ENCODE peak calls at places on chromosomes 11 and 22, in nine cellular contexts. I, Y, R, L, T, K, H, O and A are unnamed samples.

GRCh38 chr11:130783322-130783721 is 133.0 kb downstream of the SNX19 start:
- DNase-seq in H (no peak), T (no peak), R (no peak), K (no peak), I (no peak), O (no peak), Y (no peak), L (no peak), A (no peak)

GRCh38 chr11:61482513-61482912 is 26.0 kb upstream of the LRRC10B start:
- DNase-seq in L (peak), K (no peak), O (peak), H (peak), R (no peak), T (no peak), Y (no peak), I (no peak), A (no peak)

GRCh38 chr11:88169481-88169880 is 5.8 kb downstream of the RAB38 start:
- DNase-seq in H (no peak), O (no peak), I (no peak), Y (no peak), T (no peak), K (no peak), L (no peak), R (no peak), A (no peak)

GRCh38 chr11:67299471-67300191 is 3.7 kb upstream of the SSH3 start:
- DNase-seq in Y (no peak), O (no peak), R (no peak), H (no peak), T (peak), L (no peak), I (no peak), K (no peak), A (peak)

GRCh38 chr22:32991353-32992115 is 66.6 kb downstream of the SYN3 start:
- DNase-seq in R (no peak), I (no peak), O (no peak), L (no peak), T (peak), H (no peak), Y (no peak), K (no peak), A (no peak)

GRCh38 chr11:64152841-64153691 is 12.8 kb downstream of the MACROD1 start:
- DNase-seq in T (peak), H (peak), I (peak), K (no peak), R (no peak), Y (peak), L (no peak), O (peak), A (peak)

GRCh38 chr11:96109265-96110030 is 185.5 kb upstream of the MTMR2 start:
- DNase-seq in I (no peak), T (no peak), Y (no peak), L (no peak), R (no peak), K (no peak), H (no peak), O (no peak), A (no peak)

GRCh38 chr22:48707749-48708557 is 1119.7 kb downstream of the BRD1 start:
- DNase-seq in K (no peak), L (no peak), R (no peak), T (no peak), Y (no peak), I (no peak), O (no peak), H (no peak), A (peak)

GRCh38 chr11:78740175-78741161 is 165.8 kb upstream of the NARS2 start:
- DNase-seq in O (no peak), Y (no peak), H (no peak), I (no peak), K (no peak), L (no peak), T (peak), R (no peak), A (no peak)

GRCh38 chr22:27537481-27537891 is 264.1 kb downstream of the MN1 start:
- DNase-seq in K (no peak), I (no peak), T (no peak), O (no peak), Y (peak), R (no peak), H (no peak), L (no peak), A (no peak)

GRCh38 chr11:128251140-128251539 is 336.2 kb downstream of the ETS1 start:
- DNase-seq in T (no peak), Y (no peak), H (no peak), O (no peak), I (no peak), K (no peak), R (no peak), L (no peak), A (no peak)